ENCODE peak calls at places on chromosome 1, in four cellular contexts. Z is foreskin fibroblast, D is choroid plexus epithelial cell, M is lower lobe of right lung. P is an unnamed sample.

GRCh38 chr1:185520188-185520935 is 203.3 kb upstream of the IVNS1ABP start:
- DNase-seq in M (no peak), Z (peak; percentile 54), D (peak; percentile 16), P (peak; percentile 6)

GRCh38 chr1:163055531-163055930 is 13.6 kb upstream of the RGS4 start:
- DNase-seq in Z (no peak), M (no peak), D (no peak), P (no peak)

GRCh38 chr1:247961796-247962195 is 3.2 kb upstream of the OR2AK2 start:
- DNase-seq in D (no peak), Z (no peak), M (no peak), P (peak; percentile 1)

GRCh38 chr1:6016191-6016865 is 24.1 kb upstream of the NPHP4 start:
- DNase-seq in Z (peak; percentile 23), M (no peak), D (peak; percentile 64), P (peak; percentile 57)

GRCh38 chr1:41492341-41492848 is 7.9 kb upstream of the EDN2 start:
- DNase-seq in M (no peak), D (no peak), Z (no peak), P (no peak)

GRCh38 chr1:1759456-1760344 is 18.6 kb downstream of the NADK start:
- DNase-seq in Z (no peak), D (no peak), M (no peak), P (no peak)

GRCh38 chr1:84122780-84123382 is 21.2 kb upstream of the PRKACB start:
- DNase-seq in M (no peak), Z (peak; percentile 79), D (peak; percentile 81), P (peak; percentile 72)

GRCh38 chr1:10738125-10738746 is 58.2 kb downstream of the CASZ1 start:
- DNase-seq in M (peak; percentile 75), Z (no peak), D (no peak), P (no peak)

GRCh38 chr1:58403894-58404293 is 142.6 kb downstream of the OMA1 start:
- DNase-seq in D (no peak), Z (no peak), M (no peak), P (no peak)

GRCh38 chr1:118988186-118989005 is at the start of gene TBX15:
- DNase-seq in Z (peak; percentile 50), D (peak; percentile 81), M (no peak), P (no peak)
- H3K4me3 ChIP-seq in Z (peak within 1 kb of the TSS; percentile 63), D (peak within 1 kb of the TSS; percentile 89), M (peak within 1 kb of the TSS; percentile 45), P (peak within 1 kb of the TSS; percentile 39)

GRCh38 chr1:3646596-3646995 is 3.3 kb downstream of the WRAP73 start:
- DNase-seq in Z (no peak), D (no peak), M (no peak), P (no peak)

GRCh38 chr1:3650248-3651010 is 526 bp upstream of the WRAP73 start:
- DNase-seq in Z (no peak), D (no peak), M (no peak), P (no peak)

GRCh38 chr1:3651939-3652537 is at the start of gene TP73:
- DNase-seq in M (no peak), D (no peak), Z (peak; percentile 23), P (no peak)

GRCh38 chr1:3651011-3651938 is 1.0 kb upstream of the TP73 start:
- DNase-seq in D (no peak), Z (peak; percentile 30), M (no peak), P (peak; percentile 19)

GRCh38 chr1:3649342-3650247 is at the start of gene WRAP73:
- DNase-seq in M (peak; percentile 95), D (peak; percentile 93), Z (peak; percentile 97), P (peak; percentile 91)
- TF ChIP-seq CTCF in M (peak; percentile 35), D (no peak), Z (peak; percentile 6), P (peak; percentile 9)

GRCh38 chr1:108561145-108561458 is 1.2 kb downstream of the EEIG2 start:
- DNase-seq in Z (no peak), M (no peak), D (no peak), P (no peak)
- H3K4me3 ChIP-seq in Z (peak overlapping the region; percentile 88), M (peak overlapping the region; percentile 74), D (peak overlapping the region; percentile 72), P (peak overlapping the region; percentile 69)

DNA sequence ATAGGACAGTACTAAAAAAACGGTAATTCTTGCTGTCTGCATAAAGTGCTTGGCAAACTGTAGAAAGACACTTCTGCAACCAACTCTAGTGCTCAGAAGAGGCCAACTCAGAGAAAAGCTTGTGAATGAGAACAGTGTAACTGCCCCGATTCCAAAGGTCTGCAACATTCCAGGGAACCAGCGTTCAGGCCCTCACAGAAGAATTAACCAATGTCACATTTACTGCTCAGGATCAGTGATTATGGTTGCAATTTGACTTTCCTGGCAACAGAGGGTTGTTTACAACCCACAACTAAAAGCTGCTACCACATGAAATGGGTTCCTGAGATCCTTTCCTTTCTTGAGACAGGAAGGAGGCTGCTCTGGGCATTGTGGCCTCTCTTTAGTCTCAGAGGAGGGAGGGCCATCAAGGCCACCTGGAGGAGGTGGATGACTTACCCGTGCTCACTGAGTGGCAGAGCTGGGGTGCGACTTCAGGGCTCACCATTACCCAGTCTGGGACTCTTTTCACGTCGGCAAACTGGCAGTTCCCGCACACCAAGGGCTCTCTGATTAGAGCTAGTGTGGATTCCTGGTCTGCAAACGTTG is 15.3 kb downstream of the SRSF4 start:
- DNase-seq in M (peak; percentile 26), D (no peak), Z (peak; percentile 29), P (no peak)
- TF ChIP-seq CTCF in M (no peak), D (no peak), Z (no peak), P (no peak)

DNA sequence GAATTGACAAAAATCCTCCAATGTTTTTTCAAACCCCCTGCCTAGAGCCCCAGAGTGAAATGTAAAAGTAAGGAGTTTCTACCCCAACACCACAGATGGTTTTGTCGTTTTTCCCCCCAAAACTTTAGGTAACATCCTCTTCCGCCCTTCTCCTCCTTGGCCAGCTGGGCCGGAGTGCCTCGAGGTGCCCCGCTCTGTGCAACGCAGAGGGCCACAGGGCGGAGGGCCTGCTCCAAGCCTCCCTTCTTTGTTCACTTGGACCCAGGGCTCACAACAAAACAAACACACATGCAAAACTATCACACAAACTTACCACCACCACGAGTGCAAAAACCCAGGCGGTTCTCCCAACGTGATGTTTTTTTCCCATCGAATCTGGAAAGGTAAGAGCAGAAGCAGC is 1.9 kb downstream of the SSBP3 start:
- DNase-seq in M (no peak), D (no peak), Z (no peak), P (no peak)
- H3K4me3 ChIP-seq in M (peak overlapping the region; percentile 83), D (peak overlapping the region; percentile 77), Z (peak overlapping the region; percentile 83), P (peak overlapping the region; percentile 63)

GRCh38 chr1:168636200-168636599 is 59.8 kb downstream of the XCL1 start:
- DNase-seq in Z (peak; percentile 26), D (no peak), M (no peak), P (peak; percentile 25)
- TF ChIP-seq CTCF in Z (no peak), D (no peak), M (peak; percentile 9), P (no peak)